ENCODE peak calls at places on chromosomes 5 and 9, in nine cellular contexts. One of them, this sample, is unnamed. For H3K9me3, the result is how much of the 10 kb centered on the place peaks cover.

GRCh38 chr9:80175286-80175906 is 603.6 kb downstream of the TLE4 start:
- DNase-seq in heart left ventricle: no peak
- DNase-seq in pancreas: no peak
- DNase-seq in ascending aorta: no peak
- DNase-seq in A549: peak
- DNase-seq in neural progenitor cell: peak
- DNase-seq in cardiac muscle cell: peak
- DNase-seq in SK-N-MC: no peak
- DNase-seq in GM23248: peak
- DNase-seq in this sample: no peak

GRCh38 chr5:3347741-3348140 is 247.9 kb upstream of the IRX1 start:
- DNase-seq in heart left ventricle: no peak
- DNase-seq in pancreas: no peak
- DNase-seq in ascending aorta: no peak
- DNase-seq in A549: no peak
- DNase-seq in neural progenitor cell: no peak
- DNase-seq in cardiac muscle cell: no peak
- DNase-seq in SK-N-MC: no peak
- DNase-seq in GM23248: no peak
- DNase-seq in this sample: no peak

GRCh38 chr9:135622415-135623020 is 16.8 kb downstream of the GLT6D1 start:
- DNase-seq in heart left ventricle: no peak
- DNase-seq in pancreas: no peak
- DNase-seq in ascending aorta: no peak
- DNase-seq in A549: no peak
- DNase-seq in neural progenitor cell: no peak
- DNase-seq in cardiac muscle cell: no peak
- DNase-seq in SK-N-MC: no peak
- DNase-seq in GM23248: no peak
- DNase-seq in this sample: no peak

GRCh38 chr9:114624656-114625055 is 13.6 kb downstream of the TMEM268 start:
- DNase-seq in heart left ventricle: no peak
- DNase-seq in pancreas: no peak
- DNase-seq in ascending aorta: no peak
- DNase-seq in A549: no peak
- DNase-seq in neural progenitor cell: no peak
- DNase-seq in cardiac muscle cell: no peak
- DNase-seq in SK-N-MC: no peak
- DNase-seq in GM23248: no peak
- DNase-seq in this sample: no peak

GRCh38 chr5:151082976-151083651 is 2.3 kb upstream of the TNIP1 start:
- DNase-seq in heart left ventricle: no peak
- DNase-seq in pancreas: no peak
- DNase-seq in ascending aorta: no peak
- DNase-seq in A549: peak
- DNase-seq in neural progenitor cell: no peak
- DNase-seq in cardiac muscle cell: no peak
- DNase-seq in SK-N-MC: no peak
- DNase-seq in GM23248: no peak
- DNase-seq in this sample: no peak

GRCh38 chr5:10310073-10310779 is 2.5 kb upstream of the CMBL start:
- DNase-seq in heart left ventricle: no peak
- DNase-seq in pancreas: peak
- DNase-seq in ascending aorta: no peak
- DNase-seq in A549: peak
- DNase-seq in neural progenitor cell: no peak
- DNase-seq in cardiac muscle cell: no peak
- DNase-seq in SK-N-MC: peak
- DNase-seq in GM23248: peak
- DNase-seq in this sample: no peak

GRCh38 chr5:55591671-55592070 is 56.9 kb upstream of the PLPP1 start:
- DNase-seq in heart left ventricle: no peak
- DNase-seq in pancreas: no peak
- DNase-seq in ascending aorta: no peak
- DNase-seq in A549: no peak
- DNase-seq in neural progenitor cell: no peak
- DNase-seq in cardiac muscle cell: peak
- DNase-seq in SK-N-MC: no peak
- DNase-seq in GM23248: no peak
- DNase-seq in this sample: no peak

GRCh38 chr5:50934343-50934742 is 267.9 kb downstream of the PARP8 start:
- DNase-seq in heart left ventricle: no peak
- DNase-seq in pancreas: no peak
- DNase-seq in ascending aorta: no peak
- DNase-seq in A549: no peak
- DNase-seq in neural progenitor cell: no peak
- DNase-seq in cardiac muscle cell: no peak
- DNase-seq in SK-N-MC: no peak
- DNase-seq in GM23248: no peak
- DNase-seq in this sample: no peak

GRCh38 chr5:127684722-127685467 is 18.3 kb upstream of the CCDC192 start:
- DNase-seq in heart left ventricle: no peak
- DNase-seq in pancreas: no peak
- DNase-seq in ascending aorta: no peak
- DNase-seq in A549: no peak
- DNase-seq in neural progenitor cell: no peak
- DNase-seq in cardiac muscle cell: no peak
- DNase-seq in SK-N-MC: no peak
- DNase-seq in GM23248: no peak
- DNase-seq in this sample: no peak

GRCh38 chr5:50302815-50303490 is 138.1 kb downstream of the EMB start:
- DNase-seq in heart left ventricle: no peak
- DNase-seq in pancreas: no peak
- DNase-seq in ascending aorta: no peak
- DNase-seq in A549: peak
- DNase-seq in neural progenitor cell: no peak
- DNase-seq in cardiac muscle cell: no peak
- DNase-seq in SK-N-MC: no peak
- DNase-seq in GM23248: peak
- DNase-seq in this sample: no peak

GRCh38 chr5:115831163-115831768 is 10.1 kb downstream of the ATG12 start:
- DNase-seq in heart left ventricle: no peak
- DNase-seq in pancreas: no peak
- DNase-seq in ascending aorta: no peak
- DNase-seq in A549: peak
- DNase-seq in neural progenitor cell: peak
- DNase-seq in cardiac muscle cell: peak
- DNase-seq in SK-N-MC: no peak
- DNase-seq in GM23248: peak
- DNase-seq in this sample: peak

GRCh38 chr9:26266111-26266791 is 588.0 kb upstream of the TUSC1 start:
- DNase-seq in heart left ventricle: no peak
- DNase-seq in pancreas: no peak
- DNase-seq in ascending aorta: no peak
- DNase-seq in A549: no peak
- DNase-seq in neural progenitor cell: peak
- DNase-seq in cardiac muscle cell: no peak
- DNase-seq in SK-N-MC: no peak
- DNase-seq in GM23248: peak
- DNase-seq in this sample: no peak

GRCh38 chr5:67149933-67150523 is 46.6 kb downstream of the CD180 start:
- DNase-seq in heart left ventricle: no peak
- DNase-seq in pancreas: no peak
- DNase-seq in ascending aorta: no peak
- DNase-seq in A549: no peak
- DNase-seq in neural progenitor cell: no peak
- DNase-seq in cardiac muscle cell: peak
- DNase-seq in SK-N-MC: no peak
- DNase-seq in GM23248: peak
- DNase-seq in this sample: no peak

DNA sequence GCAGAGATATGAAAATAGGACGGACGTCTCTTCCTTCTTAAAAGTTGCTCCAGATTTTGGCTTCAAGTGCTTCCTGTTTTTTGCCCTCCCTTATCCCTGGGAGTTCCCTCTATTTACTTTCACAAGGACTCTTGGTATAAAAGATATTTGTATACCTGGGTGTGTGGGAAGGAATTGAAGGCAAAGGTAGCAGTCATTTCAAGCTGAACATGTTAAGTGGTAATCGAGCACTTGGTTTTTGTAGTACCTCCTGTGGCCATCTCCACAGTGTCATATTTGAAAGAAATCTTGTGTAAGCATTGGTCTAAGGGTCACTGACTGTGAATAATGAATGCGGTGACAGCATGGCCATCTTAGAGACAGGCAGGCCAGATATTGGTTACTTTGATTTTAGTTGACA is 593.6 kb downstream of the MTRR start:
- DNase-seq in heart left ventricle: no peak
- DNase-seq in pancreas: no peak
- DNase-seq in ascending aorta: no peak
- DNase-seq in A549: no peak
- DNase-seq in neural progenitor cell: no peak
- DNase-seq in cardiac muscle cell: no peak
- DNase-seq in SK-N-MC: no peak
- DNase-seq in GM23248: no peak
- DNase-seq in this sample: no peak
- H3K4me3 ChIP-seq in heart left ventricle: no peak
- H3K4me3 ChIP-seq in pancreas: no peak
- H3K4me3 ChIP-seq in ascending aorta: no peak
- H3K4me3 ChIP-seq in A549: no peak
- H3K4me3 ChIP-seq in neural progenitor cell: no peak
- H3K4me3 ChIP-seq in cardiac muscle cell: no peak
- H3K4me3 ChIP-seq in SK-N-MC: no peak
- H3K4me3 ChIP-seq in GM23248: no peak
- H3K4me3 ChIP-seq in this sample: no peak

GRCh38 chr5:36897616-36898015 is 21.0 kb downstream of the NIPBL start:
- DNase-seq in heart left ventricle: no peak
- DNase-seq in pancreas: no peak
- DNase-seq in ascending aorta: no peak
- DNase-seq in A549: no peak
- DNase-seq in neural progenitor cell: no peak
- DNase-seq in cardiac muscle cell: peak
- DNase-seq in SK-N-MC: no peak
- DNase-seq in GM23248: peak
- DNase-seq in this sample: no peak
- H3K9me3 ChIP-seq in heart left ventricle: under half
- H3K9me3 ChIP-seq in pancreas: under half
- H3K9me3 ChIP-seq in ascending aorta: under half
- H3K9me3 ChIP-seq in A549: under half
- H3K9me3 ChIP-seq in neural progenitor cell: under half
- H3K9me3 ChIP-seq in cardiac muscle cell: under half
- H3K9me3 ChIP-seq in SK-N-MC: under half
- H3K9me3 ChIP-seq in GM23248: under half
- H3K9me3 ChIP-seq in this sample: under half

GRCh38 chr9:132780230-132781007 is 97.7 kb downstream of the AK8 start:
- DNase-seq in heart left ventricle: no peak
- DNase-seq in pancreas: no peak
- DNase-seq in ascending aorta: no peak
- DNase-seq in A549: no peak
- DNase-seq in neural progenitor cell: no peak
- DNase-seq in cardiac muscle cell: no peak
- DNase-seq in SK-N-MC: no peak
- DNase-seq in GM23248: no peak
- DNase-seq in this sample: no peak
- H3K4me3 ChIP-seq in heart left ventricle: no peak
- H3K4me3 ChIP-seq in pancreas: no peak
- H3K4me3 ChIP-seq in ascending aorta: no peak
- H3K4me3 ChIP-seq in A549: no peak
- H3K4me3 ChIP-seq in neural progenitor cell: no peak
- H3K4me3 ChIP-seq in cardiac muscle cell: no peak
- H3K4me3 ChIP-seq in SK-N-MC: no peak
- H3K4me3 ChIP-seq in GM23248: no peak
- H3K4me3 ChIP-seq in this sample: no peak

GRCh38 chr5:178941361-178941760 is 363 bp downstream of the ZNF454 start:
- DNase-seq in heart left ventricle: peak
- DNase-seq in pancreas: peak
- DNase-seq in ascending aorta: no peak
- DNase-seq in A549: no peak
- DNase-seq in neural progenitor cell: no peak
- DNase-seq in cardiac muscle cell: peak
- DNase-seq in SK-N-MC: no peak
- DNase-seq in GM23248: peak
- DNase-seq in this sample: peak

GRCh38 chr5:178940569-178941360 is at the start of gene ZNF454:
- DNase-seq in heart left ventricle: peak
- DNase-seq in pancreas: peak
- DNase-seq in ascending aorta: peak
- DNase-seq in A549: no peak
- DNase-seq in neural progenitor cell: no peak
- DNase-seq in cardiac muscle cell: peak
- DNase-seq in SK-N-MC: no peak
- DNase-seq in GM23248: peak
- DNase-seq in this sample: peak
- H3K9me3 ChIP-seq in heart left ventricle: under half
- H3K9me3 ChIP-seq in pancreas: under half
- H3K9me3 ChIP-seq in ascending aorta: half or more
- H3K9me3 ChIP-seq in A549: under half
- H3K9me3 ChIP-seq in neural progenitor cell: under half
- H3K9me3 ChIP-seq in cardiac muscle cell: under half
- H3K9me3 ChIP-seq in SK-N-MC: under half
- H3K9me3 ChIP-seq in GM23248: under half
- H3K9me3 ChIP-seq in this sample: half or more

GRCh38 chr9:126614088-126614454 is 343 bp downstream of the LMX1B start:
- DNase-seq in heart left ventricle: peak
- DNase-seq in pancreas: no peak
- DNase-seq in ascending aorta: no peak
- DNase-seq in A549: peak
- DNase-seq in neural progenitor cell: peak
- DNase-seq in cardiac muscle cell: no peak
- DNase-seq in SK-N-MC: no peak
- DNase-seq in GM23248: no peak
- DNase-seq in this sample: no peak
- H3K4me3 ChIP-seq in heart left ventricle: peak
- H3K4me3 ChIP-seq in pancreas: no peak
- H3K4me3 ChIP-seq in ascending aorta: no peak
- H3K4me3 ChIP-seq in A549: peak
- H3K4me3 ChIP-seq in neural progenitor cell: no peak
- H3K4me3 ChIP-seq in cardiac muscle cell: no peak
- H3K4me3 ChIP-seq in SK-N-MC: no peak
- H3K4me3 ChIP-seq in GM23248: no peak
- H3K4me3 ChIP-seq in this sample: no peak

GRCh38 chr9:120937596-120937995 is 11.0 kb upstream of the TRAF1 start:
- DNase-seq in heart left ventricle: no peak
- DNase-seq in pancreas: no peak
- DNase-seq in ascending aorta: no peak
- DNase-seq in A549: no peak
- DNase-seq in neural progenitor cell: no peak
- DNase-seq in cardiac muscle cell: peak
- DNase-seq in SK-N-MC: no peak
- DNase-seq in GM23248: peak
- DNase-seq in this sample: no peak
- H3K9me3 ChIP-seq in heart left ventricle: under half
- H3K9me3 ChIP-seq in pancreas: under half
- H3K9me3 ChIP-seq in ascending aorta: under half
- H3K9me3 ChIP-seq in A549: under half
- H3K9me3 ChIP-seq in neural progenitor cell: under half
- H3K9me3 ChIP-seq in cardiac muscle cell: under half
- H3K9me3 ChIP-seq in SK-N-MC: under half
- H3K9me3 ChIP-seq in GM23248: under half
- H3K9me3 ChIP-seq in this sample: under half

This sample was measured in heart right ventricle.